ENCODE peak calls at places on chromosomes 2 and 18, in seven cellular contexts. J is HS-5; R is neural progenitor cell; K is pancreas; Y is RPMI7951; Z is cardiac fibroblast; X is stimulated activated CD4-positive, alpha-beta T cell treated with anti-CD3 and anti-CD28 coated beads, Interleukin-2, amount 100 ng/mL, for 48 hours. G is an unnamed sample.

GRCh38 chr2:24515335-24515734 is 24.3 kb downstream of the NCOA1 start:
- DNase-seq in J (no peak), R (no peak), K (no peak), Y (peak), Z (no peak), X (no peak), G (no peak)

GRCh38 chr2:112642961-112643360 is 2.8 kb upstream of the SLC20A1 start:
- DNase-seq in J (no peak), R (no peak), K (no peak), Y (peak), Z (no peak), X (no peak), G (no peak)

GRCh38 chr2:88281302-88282217 is 111.4 kb downstream of the THNSL2 start:
- DNase-seq in J (no peak), R (peak), K (peak), Y (no peak), Z (no peak), X (no peak), G (no peak)

GRCh38 chr18:11283531-11284071 is 134.2 kb upstream of the PIEZO2 start:
- DNase-seq in J (no peak), R (no peak), K (no peak), Y (no peak), Z (no peak), X (no peak), G (no peak)

GRCh38 chr2:60503923-60504514 is 49.4 kb downstream of the BCL11A start:
- DNase-seq in J (no peak), R (no peak), K (no peak), Y (no peak), Z (no peak), X (no peak), G (no peak)

GRCh38 chr2:24632175-24632574 is 141.1 kb downstream of the NCOA1 start:
- DNase-seq in J (no peak), R (no peak), K (no peak), Y (no peak), Z (no peak), X (no peak), G (no peak)

GRCh38 chr18:70216788-70217187 is 11.3 kb upstream of the RTTN start:
- DNase-seq in J (no peak), R (no peak), K (no peak), Y (no peak), Z (no peak), X (no peak), G (no peak)

GRCh38 chr18:543447-543846 is 36.7 kb upstream of the CETN1 start:
- DNase-seq in J (no peak), R (no peak), K (no peak), Y (no peak), Z (no peak), X (no peak), G (no peak)

GRCh38 chr2:202429164-202429980 is 53.2 kb downstream of the BMPR2 start:
- DNase-seq in J (no peak), R (no peak), K (no peak), Y (no peak), Z (peak), X (no peak), G (no peak)

GRCh38 chr18:74551936-74552555 is 17.7 kb downstream of the CNDP1 start:
- DNase-seq in J (peak), R (peak), K (peak), Y (peak), Z (peak), X (peak), G (peak)

GRCh38 chr2:73218298-73218697 is 4.3 kb downstream of the SMYD5 start:
- DNase-seq in J (no peak), R (no peak), K (no peak), Y (no peak), Z (peak), X (no peak), G (no peak)

GRCh38 chr18:905948-906415 is 1.3 kb downstream of the ADCYAP1 start:
- DNase-seq in J (no peak), R (peak), K (no peak), Y (no peak), Z (no peak), X (no peak), G (no peak)

GRCh38 chr2:28054916-28055315 is 164.4 kb downstream of the BABAM2 start:
- DNase-seq in J (no peak), R (no peak), K (no peak), Y (no peak), Z (no peak), X (no peak), G (no peak)

GRCh38 chr18:58557013-58557435 is 71.9 kb downstream of the ALPK2 start:
- DNase-seq in J (no peak), R (no peak), K (no peak), Y (no peak), Z (no peak), X (no peak), G (no peak)

GRCh38 chr2:151781642-151782041 is 46.6 kb downstream of the ARL5A start:
- DNase-seq in J (no peak), R (no peak), K (no peak), Y (no peak), Z (no peak), X (no peak), G (no peak)

GRCh38 chr2:102718387-102719316 is 43.2 kb upstream of the TMEM182 start:
- DNase-seq in J (no peak), R (no peak), K (no peak), Y (no peak), Z (no peak), X (no peak), G (no peak)

GRCh38 chr2:18991177-18992168 is 366.9 kb downstream of the OSR1 start:
- DNase-seq in J (peak), R (no peak), K (peak), Y (peak), Z (peak), X (no peak), G (no peak)

GRCh38 chr18:48408727-48409590 is at the start of gene ZBTB7C:
- DNase-seq in J (no peak), R (peak), K (no peak), Y (peak), Z (peak), X (no peak), G (no peak)

GRCh38 chr2:222949690-222950323 is 89.0 kb downstream of the ACSL3 start:
- DNase-seq in J (no peak), R (no peak), K (no peak), Y (no peak), Z (no peak), X (no peak), G (no peak)

GRCh38 chr18:56299740-56300139 is 338.7 kb downstream of the TXNL1 start:
- DNase-seq in J (no peak), R (no peak), K (no peak), Y (no peak), Z (no peak), X (no peak), G (no peak)

GRCh38 chr2:210647151-210647550 is 90.8 kb downstream of the CPS1 start:
- DNase-seq in J (no peak), R (no peak), K (no peak), Y (no peak), Z (no peak), X (no peak), G (no peak)

GRCh38 chr2:198880421-198880820 is 577.3 kb downstream of the SATB2 start:
- DNase-seq in J (no peak), R (no peak), K (no peak), Y (no peak), Z (no peak), X (no peak), G (no peak)

GRCh38 chr2:217685255-217685605 is 317.6 kb downstream of the TNS1 start:
- DNase-seq in J (peak), R (no peak), K (no peak), Y (peak), Z (peak), X (no peak), G (no peak)

GRCh38 chr2:121570665-121571055 is 40.0 kb downstream of the RNU4ATAC start:
- DNase-seq in J (no peak), R (no peak), K (no peak), Y (no peak), Z (no peak), X (no peak), G (no peak)

GRCh38 chr2:218798767-218799504 is 17.0 kb downstream of the CYP27A1 start:
- DNase-seq in J (no peak), R (no peak), K (no peak), Y (no peak), Z (peak), X (no peak), G (no peak)

GRCh38 chr2:240632291-240632670 is 7.0 kb downstream of the GPR35 start:
- DNase-seq in J (no peak), R (no peak), K (no peak), Y (no peak), Z (no peak), X (no peak), G (no peak)

GRCh38 chr2:218123986-218124385 is 1.8 kb upstream of the CXCR2 start:
- DNase-seq in J (no peak), R (no peak), K (no peak), Y (no peak), Z (no peak), X (no peak), G (no peak)

GRCh38 chr2:151315381-151315903 is 26.0 kb upstream of the NMI start:
- DNase-seq in J (no peak), R (peak), K (no peak), Y (peak), Z (peak), X (no peak), G (no peak)

GRCh38 chr2:77013457-77013856 is 508.7 kb downstream of the LRRTM4 start:
- DNase-seq in J (no peak), R (no peak), K (no peak), Y (no peak), Z (no peak), X (no peak), G (no peak)

G was measured in GM18507.